ENCODE peak calls at places on chromosomes 11 and 22, in ten cellular contexts. R is fibroblast of mammary gland; D is vagina; O is T-helper 17 cell; Y is activated naive CD8-positive, alpha-beta T cell treated with anti-CD3 and anti-CD28 coated beads, Interleukin-2, amount 50 U/mL, for 16 hours; G is A549; J is stimulated activated CD4-positive, alpha-beta T cell treated with anti-CD3 and anti-CD28 coated beads, Interleukin-4, amount 100 ng/mL, for 1 hour; B is AML-193; H is AG10803; E is IMR-90. L is an unnamed sample.
A peak's percentile ranks its signal among the peaks of the same experiment; 100 is the strongest.

GRCh38 chr22:25347752-25348102 is 128.3 kb downstream of the CRYBB2 start:
- DNase-seq in Y (no peak), J (no peak), R (no peak), G (no peak), E (peak; percentile 44), D (no peak), H (peak; percentile 5), B (no peak), O (no peak), L (no peak)

GRCh38 chr11:123475478-123475877 is 45.4 kb downstream of the GRAMD1B start:
- DNase-seq in O (no peak), Y (no peak), R (peak; percentile 38), G (peak; percentile 58), J (no peak), E (peak; percentile 57), H (peak; percentile 45), B (no peak), D (no peak), L (peak; percentile 80)

GRCh38 chr11:111189466-111189865 is 56.1 kb upstream of the POU2AF2 start:
- DNase-seq in R (peak; percentile 32), Y (no peak), D (no peak), J (no peak), E (peak; percentile 35), H (no peak), B (no peak), G (no peak), O (no peak), L (no peak)

GRCh38 chr11:88507771-88508557 is 170.4 kb upstream of the CTSC start:
- DNase-seq in R (no peak), J (no peak), G (no peak), B (no peak), H (no peak), D (no peak), E (no peak), O (no peak), Y (no peak), L (no peak)

GRCh38 chr11:48116843-48117242 is 99.8 kb upstream of the OR4B1 start:
- DNase-seq in Y (no peak), D (no peak), R (peak; percentile 21), J (no peak), G (peak; percentile 38), H (no peak), B (peak; percentile 30), O (no peak), E (no peak), L (peak; percentile 28)

GRCh38 chr11:67628710-67629385 is 889 bp downstream of the NUDT8 start:
- DNase-seq in G (no peak), Y (no peak), J (no peak), H (no peak), R (no peak), E (no peak), O (no peak), B (no peak), D (no peak), L (no peak)

GRCh38 chr11:35815556-35816315 is 128.1 kb upstream of the LDLRAD3 start:
- DNase-seq in E (peak; percentile 24), Y (no peak), O (no peak), J (no peak), H (peak; percentile 73), D (no peak), B (no peak), R (peak; percentile 85), G (no peak), L (no peak)

GRCh38 chr22:19289475-19290161 is 1.9 kb downstream of the CLTCL1 start:
- DNase-seq in O (no peak), D (no peak), J (no peak), R (peak; percentile 69), Y (no peak), G (no peak), H (peak; percentile 75), E (peak; percentile 81), B (no peak), L (peak; percentile 76)

GRCh38 chr11:102220728-102221467 is 96.4 kb upstream of the BIRC3 start:
- DNase-seq in D (no peak), E (peak; percentile 79), J (no peak), Y (no peak), H (peak; percentile 36), B (no peak), R (peak; percentile 61), O (no peak), G (no peak), L (peak; percentile 59)

GRCh38 chr22:50705219-50705691 is 32.6 kb downstream of the SHANK3 start:
- DNase-seq in O (no peak), G (no peak), D (no peak), R (peak; percentile 32), E (peak; percentile 70), Y (no peak), J (no peak), H (no peak), B (no peak), L (peak; percentile 16)

GRCh38 chr11:125347261-125347585 is 148.8 kb downstream of the FEZ1 start:
- DNase-seq in J (no peak), E (no peak), Y (no peak), D (no peak), R (no peak), B (no peak), H (no peak), G (no peak), O (no peak), L (no peak)

GRCh38 chr22:37352481-37352880 is 70.2 kb downstream of the CYTH4 start:
- DNase-seq in E (no peak), H (no peak), O (no peak), Y (no peak), R (no peak), B (no peak), G (no peak), D (no peak), J (no peak), L (no peak)

GRCh38 chr22:37930270-37930951 is 23.0 kb downstream of the C22orf23 start:
- DNase-seq in Y (no peak), R (peak; percentile 49), D (no peak), G (peak; percentile 28), B (no peak), E (peak; percentile 14), H (peak; percentile 37), O (no peak), J (no peak), L (peak; percentile 15)

GRCh38 chr11:35043933-35044332 is 95.0 kb upstream of the CD44 start:
- DNase-seq in H (no peak), D (no peak), R (peak; percentile 37), Y (no peak), E (no peak), G (no peak), O (no peak), B (no peak), J (no peak), L (no peak)

GRCh38 chr11:201936-202335 is 5.3 kb downstream of the BET1L start:
- DNase-seq in Y (no peak), D (no peak), H (no peak), B (no peak), G (no peak), E (no peak), J (no peak), O (no peak), R (no peak), L (no peak)

GRCh38 chr22:47996446-47996857 is 1234.0 kb downstream of the TBC1D22A start:
- DNase-seq in G (no peak), O (no peak), H (no peak), J (no peak), B (no peak), R (no peak), E (no peak), Y (no peak), D (no peak), L (no peak)

GRCh38 chr22:28017558-28017820 is 98.4 kb upstream of the PITPNB start:
- DNase-seq in Y (no peak), H (no peak), G (no peak), R (no peak), D (no peak), O (no peak), B (no peak), E (no peak), J (no peak), L (no peak)

GRCh38 chr11:110022548-110022947 is 70.6 kb upstream of the ZC3H12C start:
- DNase-seq in Y (no peak), H (peak; percentile 26), B (no peak), E (peak; percentile 25), O (no peak), D (no peak), J (no peak), R (no peak), G (no peak), L (no peak)

GRCh38 chr11:64305691-64306562 is 603 bp downstream of the ESRRA start:
- DNase-seq in Y (peak; percentile 21), B (peak; percentile 61), E (peak; percentile 27), O (peak; percentile 67), H (peak; percentile 21), R (no peak), J (peak; percentile 72), D (no peak), G (peak; percentile 82), L (peak; percentile 35)

GRCh38 chr11:134069996-134070845 is 1.3 kb downstream of the JAM3 start:
- DNase-seq in B (no peak), R (no peak), E (no peak), Y (no peak), D (no peak), J (no peak), H (no peak), G (no peak), O (no peak), L (no peak)

GRCh38 chr11:94546886-94547285 is 3.2 kb downstream of the FUT4 start:
- DNase-seq in G (no peak), E (no peak), Y (no peak), O (no peak), R (no peak), J (no peak), H (no peak), D (no peak), B (no peak), L (no peak)

GRCh38 chr11:132779487-132779886 is 752.8 kb downstream of the OPCML start:
- DNase-seq in O (no peak), H (peak; percentile 44), E (peak; percentile 21), D (no peak), Y (no peak), R (no peak), J (no peak), B (no peak), G (no peak), L (no peak)

GRCh38 chr11:31810779-31811647 is at the start of gene PAX6:
- DNase-seq in Y (no peak), J (peak; percentile 36), B (no peak), D (peak; percentile 61), R (peak; percentile 28), O (no peak), E (peak; percentile 19), G (peak; percentile 66), H (peak; percentile 83), L (peak; percentile 97)

GRCh38 chr11:124656759-124657627 is 16.5 kb downstream of the SIAE start:
- DNase-seq in Y (no peak), B (no peak), O (no peak), E (peak; percentile 66), G (no peak), J (no peak), H (no peak), R (no peak), D (no peak), L (no peak)

GRCh38 chr11:94402355-94402754 is 1.1 kb upstream of the GPR83 start:
- DNase-seq in E (no peak), B (no peak), G (no peak), Y (no peak), D (no peak), R (no peak), O (no peak), J (no peak), H (no peak), L (no peak)

GRCh38 chr11:6812391-6813005 is 13.0 kb upstream of the OR6A2 start:
- DNase-seq in D (no peak), Y (no peak), G (peak; percentile 43), H (peak; percentile 38), B (peak; percentile 31), J (peak; percentile 6), E (peak; percentile 34), O (no peak), R (peak; percentile 48), L (peak; percentile 44)

GRCh38 chr11:11010624-11011127 is 152.8 kb upstream of the ZBED5 start:
- DNase-seq in J (no peak), E (peak; percentile 1), R (peak; percentile 18), G (peak; percentile 55), H (peak; percentile 11), B (no peak), O (no peak), Y (no peak), D (no peak), L (peak; percentile 60)

GRCh38 chr11:69828276-69828970 is 9.2 kb upstream of the FGF3 start:
- DNase-seq in O (no peak), E (no peak), D (no peak), R (no peak), Y (no peak), H (no peak), J (no peak), B (no peak), G (no peak), L (no peak)